ENCODE peak calls at places on chromosome 15, in four cellular contexts. C is B cell, U is bronchial epithelial cell, P is thoracic aorta. A is an unnamed sample.

GRCh38 chr15:68290715-68291114 is 13.2 kb downstream of the FEM1B start:
- DNase-seq in U (no peak), C (no peak), P (no peak), A (no peak)

GRCh38 chr15:60720493-60721231 is 241.7 kb upstream of the ICE2 start:
- DNase-seq in U (no peak), P (no peak), C (no peak), A (no peak)

GRCh38 chr15:57606816-57607215 is 15.1 kb downstream of the MYZAP start:
- DNase-seq in U (no peak), P (no peak), C (no peak), A (no peak)

GRCh38 chr15:89130194-89130593 is 41.9 kb downstream of the ABHD2 start:
- DNase-seq in C (no peak), P (no peak), U (no peak), A (no peak)

GRCh38 chr15:91473894-91474293 is 373.8 kb downstream of the SV2B start:
- DNase-seq in U (no peak), C (no peak), P (no peak), A (no peak)

GRCh38 chr15:60905587-60905986 is 323.5 kb downstream of the RORA start:
- DNase-seq in P (no peak), U (peak), C (no peak), A (no peak)

GRCh38 chr15:99211926-99212325 is 37.5 kb downstream of the TTC23 start:
- DNase-seq in P (no peak), C (no peak), U (no peak), A (no peak)

GRCh38 chr15:95440712-95441111 is 889.8 kb upstream of the NR2F2 start:
- DNase-seq in C (no peak), U (no peak), P (no peak), A (no peak)

GRCh38 chr15:39801641-39802309 is 19.1 kb upstream of the FSIP1 start:
- DNase-seq in U (peak), C (no peak), P (no peak), A (no peak)

GRCh38 chr15:99123706-99124451 is 19.0 kb downstream of the SYNM start:
- DNase-seq in U (peak), P (peak), C (no peak), A (peak)

GRCh38 chr15:101322016-101322695 is 27.1 kb upstream of the SNRPA1 start:
- DNase-seq in P (no peak), C (no peak), U (no peak), A (no peak)

GRCh38 chr15:51114437-51115119 is 19.9 kb upstream of the TNFAIP8L3 start:
- DNase-seq in P (no peak), C (no peak), U (no peak), A (no peak)

GRCh38 chr15:40381818-40382529 is 547 bp upstream of the KNSTRN start:
- DNase-seq in U (no peak), C (no peak), P (no peak), A (no peak)

GRCh38 chr15:87576486-87577176 is 679.9 kb downstream of the NTRK3 start:
- DNase-seq in P (no peak), C (no peak), U (no peak), A (no peak)

GRCh38 chr15:49675051-49675450 is 54.2 kb downstream of the DTWD1 start:
- DNase-seq in C (no peak), P (no peak), U (peak), A (no peak)

GRCh38 chr15:43524254-43524847 is 6.9 kb downstream of the MAP1A start:
- DNase-seq in C (no peak), U (no peak), P (no peak), A (no peak)

GRCh38 chr15:100767002-100767825 is 112.4 kb upstream of the ALDH1A3 start:
- DNase-seq in C (no peak), P (no peak), U (no peak), A (no peak)

GRCh38 chr15:63815796-63816533 is 17.8 kb downstream of the HERC1 start:
- DNase-seq in U (no peak), C (no peak), P (no peak), A (no peak)

GRCh38 chr15:51131596-51132290 is 37.0 kb upstream of the TNFAIP8L3 start:
- DNase-seq in C (no peak), P (no peak), U (no peak), A (no peak)

GRCh38 chr15:45431502-45431901 is 53.2 kb upstream of the GATM start:
- DNase-seq in C (no peak), U (no peak), P (no peak), A (no peak)

GRCh38 chr15:23484870-23485269 is 37.8 kb upstream of the GOLGA6L2 start:
- DNase-seq in P (no peak), U (no peak), C (no peak), A (no peak)

GRCh38 chr15:70950953-70951352 is 58.3 kb downstream of the LRRC49 start:
- DNase-seq in C (no peak), P (no peak), U (no peak), A (no peak)

GRCh38 chr15:95267476-95267875 is 1036.1 kb downstream of the MCTP2 start:
- DNase-seq in C (no peak), U (no peak), P (no peak), A (no peak)

GRCh38 chr15:48395532-48396011 is 64.3 kb downstream of the DUT start:
- DNase-seq in P (no peak), U (peak), C (no peak), A (no peak)

GRCh38 chr15:101349497-101349951 is 54.5 kb upstream of the SNRPA1 start:
- DNase-seq in C (no peak), P (no peak), U (no peak), A (no peak)

GRCh38 chr15:68991723-68992122 is 22.8 kb upstream of the NOX5 start:
- DNase-seq in U (peak), C (no peak), P (no peak), A (no peak)

GRCh38 chr15:87660494-87661129 is 595.9 kb downstream of the NTRK3 start:
- DNase-seq in U (no peak), C (no peak), P (no peak), A (no peak)

GRCh38 chr15:101309436-101310162 is 14.6 kb upstream of the SNRPA1 start:
- DNase-seq in U (no peak), P (no peak), C (no peak), A (peak)

GRCh38 chr15:77546050-77546501 is 86.6 kb downstream of the LINGO1 start:
- DNase-seq in P (no peak), C (no peak), U (peak), A (no peak)

GRCh38 chr15:52778457-52778856 is 11.7 kb downstream of the ONECUT1 start:
- DNase-seq in C (no peak), P (no peak), U (no peak), A (no peak)

GRCh38 chr15:23897091-23897490 is 210.0 kb upstream of the NDN start:
- DNase-seq in U (no peak), C (no peak), P (no peak), A (no peak)

GRCh38 chr15:35673093-35673573 is 127.2 kb upstream of the DPH6 start:
- DNase-seq in P (no peak), C (no peak), U (no peak), A (no peak)

GRCh38 chr15:56838085-56838484 is 80.4 kb upstream of the TCF12 start:
- DNase-seq in U (no peak), P (no peak), C (no peak), A (no peak)

GRCh38 chr15:77481670-77482069 is 61.0 kb downstream of the HMG20A start:
- DNase-seq in U (peak), P (no peak), C (no peak), A (no peak)

GRCh38 chr15:31347981-31348803 is 21.6 kb downstream of the KLF13 start:
- DNase-seq in C (no peak), U (no peak), P (no peak), A (no peak)

GRCh38 chr15:80698636-80699035 is 3.5 kb downstream of the ABHD17C start:
- DNase-seq in U (no peak), C (no peak), P (no peak), A (no peak)

GRCh38 chr15:70783610-70784021 is 20.3 kb upstream of the UACA start:
- DNase-seq in P (no peak), C (no peak), U (peak), A (no peak)

GRCh38 chr15:34365073-34365825 is 1.7 kb downstream of the LPCAT4 start:
- DNase-seq in C (no peak), P (no peak), U (no peak), A (no peak)

GRCh38 chr15:58854598-58854997 is 78.9 kb downstream of the SLTM start:
- DNase-seq in C (no peak), P (no peak), U (no peak), A (no peak)

GRCh38 chr15:32956006-32956405 is 238.2 kb downstream of the GREM1 start:
- DNase-seq in U (peak), C (no peak), P (no peak), A (no peak)
- TF ChIP-seq CTCF in U (peak), C (peak), P (peak), A (peak)

GRCh38 chr15:75451674-75452363 is at the start of gene SIN3A:
- DNase-seq in C (peak), U (peak), P (peak), A (peak)

GRCh38 chr15:75454471-75455418 is 3.3 kb upstream of the SIN3A start:
- DNase-seq in U (peak), P (no peak), C (peak), A (peak)

GRCh38 chr15:75453703-75454470 is 2.4 kb upstream of the SIN3A start:
- DNase-seq in P (peak), U (peak), C (peak), A (peak)

GRCh38 chr15:75452364-75452967 is 976 bp upstream of the SIN3A start:
- DNase-seq in P (peak), C (peak), U (peak), A (peak)

DNA sequence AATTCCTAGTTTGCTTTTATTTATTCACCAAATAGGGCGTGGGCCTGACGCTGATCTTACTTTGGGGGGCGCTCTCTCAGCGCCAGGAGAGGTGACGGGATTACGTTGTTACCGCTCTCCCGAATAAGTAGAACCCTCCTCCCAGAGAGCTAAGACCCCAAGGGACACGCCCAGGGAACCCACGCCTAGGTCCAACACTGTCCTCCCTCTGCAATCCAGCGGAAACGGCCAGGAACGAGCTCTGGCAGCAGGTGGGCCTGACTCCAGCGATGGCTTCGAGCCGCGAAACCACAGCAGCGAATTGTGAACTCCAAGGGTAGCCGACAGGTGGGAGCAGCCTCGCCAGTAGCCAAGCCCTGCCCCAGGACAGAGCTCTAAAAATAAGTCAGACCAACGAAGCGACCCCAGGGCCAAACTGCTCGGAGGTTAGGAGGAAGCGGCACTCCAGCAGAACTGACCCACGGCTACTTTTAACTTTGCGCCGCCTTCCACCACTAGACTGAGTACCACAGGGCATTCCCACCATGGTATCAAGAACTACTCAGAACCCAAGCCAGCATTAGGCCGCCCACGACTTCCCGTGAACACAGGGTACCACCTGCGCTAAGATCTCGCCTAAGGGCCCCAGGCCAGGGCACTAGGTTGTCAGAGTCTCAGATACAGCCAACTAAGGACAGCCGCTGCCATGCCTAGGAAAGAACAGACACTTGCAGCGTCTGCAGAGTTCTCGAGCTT is 1.6 kb upstream of the SIN3A start:
- DNase-seq in C (peak), P (no peak), U (peak), A (peak)
- TF ChIP-seq CTCF in C (peak), P (no peak), U (no peak), A (no peak)

DNA sequence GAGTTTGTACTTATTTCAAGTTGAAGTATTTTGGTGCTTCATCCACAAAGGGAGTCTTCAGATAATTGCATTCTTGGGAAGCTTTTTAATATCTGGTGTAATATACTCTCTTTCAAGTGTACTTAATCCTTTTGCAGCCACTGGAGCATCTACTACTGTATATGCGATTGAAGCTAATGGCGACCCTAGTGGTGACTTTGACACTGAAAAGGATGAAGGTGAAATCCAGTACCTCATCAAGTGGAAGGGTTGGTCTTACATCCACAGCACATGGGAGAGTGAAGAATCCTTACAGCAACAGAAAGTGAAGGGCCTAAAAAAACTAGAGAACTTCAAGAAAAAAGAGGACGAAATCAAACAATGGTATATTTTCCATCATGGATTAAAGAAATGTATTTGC is 42.6 kb downstream of the CHD2 start:
- DNase-seq in P (no peak), U (no peak), C (no peak), A (no peak)
- TF ChIP-seq CTCF in P (no peak), U (no peak), C (no peak), A (no peak)

GRCh38 chr15:41585140-41586047 is 26.4 kb downstream of the TYRO3 start:
- DNase-seq in U (peak), C (no peak), P (no peak), A (peak)
- TF ChIP-seq CTCF in U (peak), C (peak), P (peak), A (peak)

GRCh38 chr15:29126208-29126536 is 143.4 kb downstream of the NSMCE3 start:
- DNase-seq in U (no peak), C (no peak), P (no peak), A (no peak)

GRCh38 chr15:29123991-29124390 is 145.6 kb downstream of the NSMCE3 start:
- DNase-seq in U (no peak), C (no peak), P (no peak), A (peak)

GRCh38 chr15:29125382-29126207 is 144.0 kb downstream of the NSMCE3 start:
- DNase-seq in P (no peak), U (no peak), C (no peak), A (peak)

GRCh38 chr15:29123171-29123570 is 146.5 kb downstream of the NSMCE3 start:
- DNase-seq in C (no peak), U (no peak), P (no peak), A (peak)

GRCh38 chr15:29124581-29125381 is 144.8 kb downstream of the NSMCE3 start:
- DNase-seq in U (no peak), P (no peak), C (no peak), A (peak)
- TF ChIP-seq CTCF in U (peak), P (no peak), C (no peak), A (no peak)

GRCh38 chr15:30043211-30043655 is 39.5 kb upstream of the GOLGA8J start:
- DNase-seq in P (no peak), U (peak), C (no peak), A (no peak)
- TF ChIP-seq CTCF in P (no peak), U (peak), C (no peak), A (peak)

GRCh38 chr15:74202461-74203401 is at the start of gene STRA6:
- DNase-seq in U (peak), C (no peak), P (no peak), A (no peak)
- TF ChIP-seq CTCF in U (peak), C (no peak), P (no peak), A (no peak)

DNA sequence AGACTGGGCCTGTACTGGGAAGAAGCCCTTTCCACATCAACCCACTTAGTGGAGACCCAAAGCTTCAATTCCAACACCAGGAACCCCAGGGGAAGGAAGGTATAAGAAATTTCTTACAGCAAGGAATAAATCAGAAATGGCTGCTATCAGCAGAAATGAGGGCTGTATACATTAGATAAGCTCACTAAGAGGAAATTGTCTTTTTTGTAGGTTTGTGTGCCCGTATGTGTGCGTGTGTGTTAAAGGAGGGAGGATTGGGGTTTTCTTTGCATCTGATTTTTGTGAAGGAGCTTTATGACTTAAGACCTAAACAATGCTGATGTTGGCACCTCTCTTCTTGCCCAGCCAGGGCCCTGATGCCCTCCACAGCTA is 18.6 kb downstream of the ARRDC4 start:
- DNase-seq in U (no peak), C (no peak), P (no peak), A (no peak)
- TF ChIP-seq CTCF in U (no peak), C (no peak), P (no peak), A (no peak)

A was measured in lower lobe of right lung.